ENCODE peak calls at places on chromosomes 7 and 10, in eight cellular contexts. O is astrocyte of the cerebellum, I is skeletal muscle cell, A is GM23248, F is astrocyte, M is spleen, D is A549, R is LNCaP clone FGC. L is an unnamed sample.
A peak's percentile ranks its signal among the peaks of the same experiment; 100 is the strongest.

GRCh38 chr10:124101351-124101750 is 8.0 kb upstream of the CHST15 start:
- DNase-seq in I (no peak), A (no peak), D (no peak), O (no peak), M (no peak), F (no peak), R (no peak), L (no peak)

GRCh38 chr10:61153766-61154165 is 209.8 kb upstream of the RHOBTB1 start:
- DNase-seq in O (peak; percentile 79), I (no peak), A (no peak), F (peak; percentile 50), D (no peak), R (no peak), M (no peak), L (peak; percentile 39)

GRCh38 chr10:117543999-117544728 is 1.6 kb downstream of the EMX2 start:
- DNase-seq in O (no peak), A (peak; percentile 58), R (no peak), D (no peak), M (no peak), F (no peak), I (no peak), L (no peak)

GRCh38 chr7:68958571-68958970 is 639.7 kb upstream of the AUTS2 start:
- DNase-seq in D (no peak), A (no peak), M (no peak), F (no peak), O (no peak), I (no peak), R (no peak), L (peak; percentile 29)

GRCh38 chr7:79159040-79159664 is 294.3 kb downstream of the MAGI2 start:
- DNase-seq in R (no peak), F (no peak), I (no peak), A (no peak), M (no peak), D (no peak), O (no peak), L (no peak)

GRCh38 chr7:135326636-135327280 is 93.1 kb downstream of the STRA8 start:
- DNase-seq in O (peak; percentile 8), R (no peak), A (peak; percentile 18), I (no peak), F (peak; percentile 40), M (no peak), D (no peak), L (no peak)

GRCh38 chr7:42868456-42868855 is 43.4 kb downstream of the C7orf25 start:
- DNase-seq in F (peak; percentile 47), I (no peak), R (no peak), M (no peak), O (no peak), D (no peak), A (no peak), L (no peak)

GRCh38 chr7:18262054-18262453 is 233.5 kb upstream of the HDAC9 start:
- DNase-seq in F (no peak), R (no peak), I (no peak), A (peak; percentile 16), D (no peak), M (no peak), O (no peak), L (no peak)

GRCh38 chr10:12241810-12242529 is 46.0 kb downstream of the CDC123 start:
- DNase-seq in R (no peak), M (no peak), O (no peak), F (peak; percentile 25), I (peak; percentile 31), D (no peak), A (no peak), L (no peak)

GRCh38 chr10:72954596-72955569 is at the start of gene PLA2G12B:
- DNase-seq in D (no peak), I (no peak), A (no peak), M (no peak), F (no peak), O (no peak), R (no peak), L (peak; percentile 12)

GRCh38 chr10:24351883-24352778 is 143.2 kb downstream of the KIAA1217 start:
- DNase-seq in F (peak; percentile 82), R (no peak), D (no peak), O (no peak), I (no peak), A (no peak), M (no peak), L (peak; percentile 98)

GRCh38 chr7:1384113-1384415 is 75.2 kb downstream of the MICALL2 start:
- DNase-seq in D (no peak), M (no peak), A (no peak), R (no peak), F (no peak), I (no peak), O (no peak), L (no peak)

GRCh38 chr10:69434169-69434568 is 17.1 kb upstream of the TSPAN15 start:
- DNase-seq in R (no peak), O (no peak), A (peak; percentile 34), D (no peak), I (no peak), M (no peak), F (no peak), L (no peak)

GRCh38 chr10:133565441-133566294 is at the start of gene SYCE1:
- DNase-seq in R (no peak), F (no peak), A (no peak), I (no peak), O (no peak), M (no peak), D (no peak), L (no peak)

GRCh38 chr7:1019255-1019785 is 25.0 kb upstream of the GPR146 start:
- DNase-seq in F (no peak), D (no peak), R (no peak), M (peak; percentile 73), I (no peak), A (no peak), O (no peak), L (no peak)

GRCh38 chr10:132178046-132178445 is 8.7 kb upstream of the DPYSL4 start:
- DNase-seq in D (no peak), O (no peak), F (no peak), R (no peak), M (peak; percentile 39), A (no peak), I (no peak), L (no peak)

GRCh38 chr7:159063046-159063840 is 81.4 kb downstream of the VIPR2 start:
- DNase-seq in A (no peak), F (no peak), M (no peak), O (no peak), R (no peak), D (no peak), I (no peak), L (no peak)

GRCh38 chr7:19674266-19674960 is 34.4 kb downstream of the POLR1F start:
- DNase-seq in O (peak; percentile 39), D (no peak), I (peak; percentile 54), R (no peak), A (peak; percentile 38), M (no peak), F (peak; percentile 47), L (no peak)

GRCh38 chr7:19675816-19676215 is 33.0 kb downstream of the POLR1F start:
- DNase-seq in F (no peak), D (no peak), A (no peak), O (no peak), R (no peak), M (no peak), I (no peak), L (no peak)

GRCh38 chr7:19681596-19681995 is 27.2 kb downstream of the POLR1F start:
- DNase-seq in D (no peak), F (no peak), M (no peak), I (no peak), R (peak; percentile 59), A (no peak), O (no peak), L (no peak)

DNA sequence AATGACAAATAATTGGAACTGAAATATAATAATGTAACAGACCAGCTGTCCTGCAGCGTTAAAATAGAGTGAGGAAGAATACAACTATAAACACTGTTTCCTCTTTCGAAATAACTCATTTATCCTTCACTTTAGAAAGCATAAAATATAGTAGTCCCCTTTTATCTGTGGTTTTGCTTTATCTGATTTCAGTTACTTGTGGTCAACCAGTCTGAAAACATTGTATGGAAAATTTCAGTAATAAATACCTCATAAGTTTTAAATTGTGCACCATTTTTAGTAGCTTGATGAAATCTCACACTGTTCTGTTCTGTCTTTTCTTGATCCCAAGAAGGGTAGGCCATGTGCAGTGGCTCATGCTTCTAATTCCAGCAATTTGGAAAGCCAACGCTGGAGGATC is 31.6 kb downstream of the POLR1F start:
- DNase-seq in F (peak; percentile 41), R (no peak), M (no peak), O (no peak), D (no peak), I (no peak), A (no peak), L (no peak)
- H3K4me3 ChIP-seq in F (no peak overlapping the region), R (no peak overlapping the region), M (no peak overlapping the region), O (no peak overlapping the region), D (no peak overlapping the region), I (no peak overlapping the region), A (no peak overlapping the region), L (no peak overlapping the region)

DNA sequence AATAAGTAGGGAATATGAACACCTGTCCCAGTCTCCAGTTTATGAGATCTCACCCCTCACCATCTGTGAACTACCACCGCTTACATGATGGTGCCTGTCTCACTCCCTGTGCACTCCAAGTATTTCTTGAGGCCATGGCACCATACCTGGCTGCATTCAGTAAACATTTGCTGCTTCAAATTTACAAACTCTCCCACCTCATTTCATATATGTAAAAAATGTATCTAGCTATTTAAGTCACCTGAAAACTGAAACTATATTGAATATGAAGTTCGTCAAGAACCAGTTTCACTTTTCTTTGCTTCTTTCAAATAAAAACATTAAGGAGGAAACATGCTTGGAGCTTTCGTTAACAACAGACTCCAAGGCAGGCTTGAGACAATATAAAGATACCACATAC is 92.2 kb downstream of the ZFAND4 start:
- DNase-seq in A (no peak), I (no peak), F (no peak), D (no peak), R (no peak), M (no peak), O (no peak), L (no peak)
- H3K4me3 ChIP-seq in A (no peak overlapping the region), I (no peak overlapping the region), F (no peak overlapping the region), D (no peak overlapping the region), R (no peak overlapping the region), M (peak overlapping the region; percentile 37), O (no peak overlapping the region), L (no peak overlapping the region)

DNA sequence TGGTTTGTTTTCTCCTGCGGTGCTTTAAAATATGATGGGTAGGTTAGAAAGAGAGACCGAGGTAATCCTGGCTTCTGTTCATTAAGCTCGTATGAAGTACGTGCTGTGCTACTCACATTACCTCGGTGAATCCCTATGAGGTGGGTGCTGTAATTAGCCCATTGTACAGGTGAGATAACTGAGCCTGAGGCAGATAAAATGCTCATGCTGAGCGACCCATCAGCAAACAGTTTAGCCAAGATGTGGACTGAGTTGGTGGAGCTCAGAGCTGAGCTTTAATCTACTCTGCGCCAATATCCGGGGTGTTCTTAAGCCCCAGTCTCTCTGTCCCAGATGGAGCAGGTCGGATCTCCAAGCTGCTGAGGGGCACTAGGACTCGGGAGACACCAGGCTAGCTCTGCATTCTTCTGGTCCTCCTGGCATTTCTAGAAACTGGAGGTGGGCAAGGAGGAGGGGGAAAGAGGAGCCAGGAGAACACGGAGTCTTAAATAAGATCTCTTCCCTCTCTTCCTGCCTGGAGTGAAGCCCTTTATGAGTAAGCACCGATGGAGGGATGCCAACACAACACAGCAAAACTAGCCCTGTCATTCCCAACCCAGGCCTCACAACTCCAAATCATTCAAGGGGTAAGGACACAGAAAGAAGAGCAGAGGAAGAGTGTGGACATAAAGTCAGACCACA is 458.5 kb downstream of the KCNMA1 start:
- DNase-seq in D (peak; percentile 70), O (peak; percentile 89), I (peak; percentile 90), F (peak; percentile 89), M (no peak), A (peak; percentile 94), R (peak; percentile 65), L (peak; percentile 46)
- H3K4me3 ChIP-seq in D (no peak overlapping the region), O (no peak overlapping the region), I (no peak overlapping the region), F (no peak overlapping the region), M (no peak overlapping the region), A (peak overlapping the region; percentile 22), R (no peak overlapping the region), L (no peak overlapping the region)

GRCh38 chr7:2819161-2819953 is 24.8 kb downstream of the GNA12 start:
- DNase-seq in O (no peak), R (no peak), M (no peak), A (no peak), I (no peak), D (no peak), F (peak; percentile 4), L (no peak)
- H3K4me3 ChIP-seq in O (no peak overlapping the region), R (no peak overlapping the region), M (no peak overlapping the region), A (no peak overlapping the region), I (no peak overlapping the region), D (no peak overlapping the region), F (no peak overlapping the region), L (no peak overlapping the region)

L was measured in retinal pigment epithelial cell.